ENCODE peak calls at places on chromosomes 11 and 22, in eight cellular contexts. One of them, this sample, is unnamed. For H3K4me1, the result is how much of the 10 kb centered on the place peaks cover.

GRCh38 chr11:92222701-92223100 is 1.9 kb upstream of the FAT3 start:
- DNase-seq in pancreas: no peak
- DNase-seq in body of pancreas: no peak
- DNase-seq in CD8-positive, alpha-beta memory T cell: no peak
- DNase-seq in iPS DF 6.9: no peak
- DNase-seq in lung: no peak
- DNase-seq in effector memory CD4-positive, alpha-beta T cell: no peak
- DNase-seq in mesendoderm: no peak
- DNase-seq in this sample: no peak

GRCh38 chr22:22348127-22348814 is 103.7 kb downstream of the VPREB1 start:
- DNase-seq in pancreas: no peak
- DNase-seq in body of pancreas: no peak
- DNase-seq in CD8-positive, alpha-beta memory T cell: no peak
- DNase-seq in iPS DF 6.9: no peak
- DNase-seq in lung: no peak
- DNase-seq in effector memory CD4-positive, alpha-beta T cell: no peak
- DNase-seq in mesendoderm: peak
- DNase-seq in this sample: no peak

GRCh38 chr11:18650859-18651557 is 16.9 kb upstream of the SPTY2D1 start:
- DNase-seq in pancreas: peak
- DNase-seq in body of pancreas: peak
- DNase-seq in CD8-positive, alpha-beta memory T cell: peak
- DNase-seq in iPS DF 6.9: peak
- DNase-seq in lung: peak
- DNase-seq in effector memory CD4-positive, alpha-beta T cell: peak
- DNase-seq in mesendoderm: peak
- DNase-seq in this sample: no peak

GRCh38 chr11:130434521-130435223 is 6.3 kb upstream of the ADAMTS8 start:
- DNase-seq in pancreas: peak
- DNase-seq in body of pancreas: peak
- DNase-seq in CD8-positive, alpha-beta memory T cell: peak
- DNase-seq in iPS DF 6.9: peak
- DNase-seq in lung: peak
- DNase-seq in effector memory CD4-positive, alpha-beta T cell: peak
- DNase-seq in mesendoderm: peak
- DNase-seq in this sample: no peak

GRCh38 chr11:44618561-44619425 is 53.3 kb downstream of the CD82 start:
- DNase-seq in pancreas: no peak
- DNase-seq in body of pancreas: peak
- DNase-seq in CD8-positive, alpha-beta memory T cell: no peak
- DNase-seq in iPS DF 6.9: no peak
- DNase-seq in lung: no peak
- DNase-seq in effector memory CD4-positive, alpha-beta T cell: no peak
- DNase-seq in mesendoderm: no peak
- DNase-seq in this sample: peak

GRCh38 chr11:120894207-120894989 is 129.5 kb upstream of the TBCEL start:
- DNase-seq in pancreas: no peak
- DNase-seq in body of pancreas: no peak
- DNase-seq in CD8-positive, alpha-beta memory T cell: no peak
- DNase-seq in iPS DF 6.9: no peak
- DNase-seq in lung: no peak
- DNase-seq in effector memory CD4-positive, alpha-beta T cell: no peak
- DNase-seq in mesendoderm: no peak
- DNase-seq in this sample: no peak

GRCh38 chr11:116073854-116074837 is 569.9 kb upstream of the CADM1 start:
- DNase-seq in pancreas: no peak
- DNase-seq in body of pancreas: no peak
- DNase-seq in CD8-positive, alpha-beta memory T cell: no peak
- DNase-seq in iPS DF 6.9: no peak
- DNase-seq in lung: no peak
- DNase-seq in effector memory CD4-positive, alpha-beta T cell: no peak
- DNase-seq in mesendoderm: peak
- DNase-seq in this sample: no peak

GRCh38 chr22:36824655-36825054 is 7.8 kb upstream of the PVALB start:
- DNase-seq in pancreas: no peak
- DNase-seq in body of pancreas: no peak
- DNase-seq in CD8-positive, alpha-beta memory T cell: no peak
- DNase-seq in iPS DF 6.9: no peak
- DNase-seq in lung: no peak
- DNase-seq in effector memory CD4-positive, alpha-beta T cell: no peak
- DNase-seq in mesendoderm: no peak
- DNase-seq in this sample: no peak

GRCh38 chr11:7278314-7278917 is 26.7 kb downstream of the SYT9 start:
- DNase-seq in pancreas: no peak
- DNase-seq in body of pancreas: peak
- DNase-seq in CD8-positive, alpha-beta memory T cell: no peak
- DNase-seq in iPS DF 6.9: peak
- DNase-seq in lung: no peak
- DNase-seq in effector memory CD4-positive, alpha-beta T cell: no peak
- DNase-seq in mesendoderm: peak
- DNase-seq in this sample: no peak

GRCh38 chr11:8810331-8811301 is 100.4 kb upstream of the AKIP1 start:
- DNase-seq in pancreas: peak
- DNase-seq in body of pancreas: peak
- DNase-seq in CD8-positive, alpha-beta memory T cell: no peak
- DNase-seq in iPS DF 6.9: no peak
- DNase-seq in lung: peak
- DNase-seq in effector memory CD4-positive, alpha-beta T cell: no peak
- DNase-seq in mesendoderm: peak
- DNase-seq in this sample: peak

GRCh38 chr11:17171342-17171741 is 36.4 kb downstream of the PIK3C2A start:
- DNase-seq in pancreas: no peak
- DNase-seq in body of pancreas: no peak
- DNase-seq in CD8-positive, alpha-beta memory T cell: no peak
- DNase-seq in iPS DF 6.9: no peak
- DNase-seq in lung: no peak
- DNase-seq in effector memory CD4-positive, alpha-beta T cell: no peak
- DNase-seq in mesendoderm: peak
- DNase-seq in this sample: no peak

GRCh38 chr22:43279867-43280519 is 63.2 kb downstream of the SCUBE1 start:
- DNase-seq in pancreas: no peak
- DNase-seq in body of pancreas: no peak
- DNase-seq in CD8-positive, alpha-beta memory T cell: no peak
- DNase-seq in iPS DF 6.9: no peak
- DNase-seq in lung: no peak
- DNase-seq in effector memory CD4-positive, alpha-beta T cell: no peak
- DNase-seq in mesendoderm: peak
- DNase-seq in this sample: no peak

GRCh38 chr11:126991596-126991995 is 9.0 kb downstream of the KIRREL3 start:
- DNase-seq in pancreas: no peak
- DNase-seq in body of pancreas: no peak
- DNase-seq in CD8-positive, alpha-beta memory T cell: no peak
- DNase-seq in iPS DF 6.9: no peak
- DNase-seq in lung: no peak
- DNase-seq in effector memory CD4-positive, alpha-beta T cell: no peak
- DNase-seq in mesendoderm: no peak
- DNase-seq in this sample: no peak

GRCh38 chr11:68338041-68338800 is 25.8 kb downstream of the LRP5 start:
- DNase-seq in pancreas: no peak
- DNase-seq in body of pancreas: no peak
- DNase-seq in CD8-positive, alpha-beta memory T cell: no peak
- DNase-seq in iPS DF 6.9: no peak
- DNase-seq in lung: no peak
- DNase-seq in effector memory CD4-positive, alpha-beta T cell: no peak
- DNase-seq in mesendoderm: no peak
- DNase-seq in this sample: no peak

GRCh38 chr11:61908730-61909622 is 8.4 kb downstream of the RAB3IL1 start:
- DNase-seq in pancreas: no peak
- DNase-seq in body of pancreas: no peak
- DNase-seq in CD8-positive, alpha-beta memory T cell: no peak
- DNase-seq in iPS DF 6.9: no peak
- DNase-seq in lung: no peak
- DNase-seq in effector memory CD4-positive, alpha-beta T cell: no peak
- DNase-seq in mesendoderm: no peak
- DNase-seq in this sample: no peak

GRCh38 chr11:112785717-112786116 is 175.5 kb upstream of the NCAM1 start:
- DNase-seq in pancreas: no peak
- DNase-seq in body of pancreas: no peak
- DNase-seq in CD8-positive, alpha-beta memory T cell: no peak
- DNase-seq in iPS DF 6.9: no peak
- DNase-seq in lung: no peak
- DNase-seq in effector memory CD4-positive, alpha-beta T cell: no peak
- DNase-seq in mesendoderm: no peak
- DNase-seq in this sample: peak

GRCh38 chr11:65118097-65118837 is 766 bp upstream of the ZNHIT2 start:
- DNase-seq in pancreas: peak
- DNase-seq in body of pancreas: no peak
- DNase-seq in CD8-positive, alpha-beta memory T cell: no peak
- DNase-seq in iPS DF 6.9: no peak
- DNase-seq in lung: no peak
- DNase-seq in effector memory CD4-positive, alpha-beta T cell: no peak
- DNase-seq in mesendoderm: no peak
- DNase-seq in this sample: no peak

GRCh38 chr11:70627219-70627618 is 228.9 kb downstream of the CTTN start:
- DNase-seq in pancreas: no peak
- DNase-seq in body of pancreas: no peak
- DNase-seq in CD8-positive, alpha-beta memory T cell: no peak
- DNase-seq in iPS DF 6.9: no peak
- DNase-seq in lung: no peak
- DNase-seq in effector memory CD4-positive, alpha-beta T cell: no peak
- DNase-seq in mesendoderm: no peak
- DNase-seq in this sample: no peak

GRCh38 chr11:94433049-94433448 is 31.8 kb upstream of the GPR83 start:
- DNase-seq in pancreas: no peak
- DNase-seq in body of pancreas: no peak
- DNase-seq in CD8-positive, alpha-beta memory T cell: no peak
- DNase-seq in iPS DF 6.9: no peak
- DNase-seq in lung: no peak
- DNase-seq in effector memory CD4-positive, alpha-beta T cell: no peak
- DNase-seq in mesendoderm: no peak
- DNase-seq in this sample: no peak

GRCh38 chr11:64850979-64851567 is 6.6 kb upstream of the CDC42BPG start:
- DNase-seq in pancreas: no peak
- DNase-seq in body of pancreas: no peak
- DNase-seq in CD8-positive, alpha-beta memory T cell: peak
- DNase-seq in iPS DF 6.9: no peak
- DNase-seq in lung: no peak
- DNase-seq in effector memory CD4-positive, alpha-beta T cell: peak
- DNase-seq in mesendoderm: no peak
- DNase-seq in this sample: no peak

GRCh38 chr22:17537155-17537554 is 26.1 kb upstream of the SLC25A18 start:
- DNase-seq in pancreas: no peak
- DNase-seq in body of pancreas: no peak
- DNase-seq in CD8-positive, alpha-beta memory T cell: no peak
- DNase-seq in iPS DF 6.9: no peak
- DNase-seq in lung: no peak
- DNase-seq in effector memory CD4-positive, alpha-beta T cell: no peak
- DNase-seq in mesendoderm: no peak
- DNase-seq in this sample: no peak

GRCh38 chr11:61103851-61104423 is 1.6 kb downstream of the CD5 start:
- DNase-seq in pancreas: no peak
- DNase-seq in body of pancreas: no peak
- DNase-seq in CD8-positive, alpha-beta memory T cell: no peak
- DNase-seq in iPS DF 6.9: no peak
- DNase-seq in lung: no peak
- DNase-seq in effector memory CD4-positive, alpha-beta T cell: no peak
- DNase-seq in mesendoderm: no peak
- DNase-seq in this sample: no peak

GRCh38 chr11:57530215-57530595 is 349 bp downstream of the TIMM10 start:
- DNase-seq in pancreas: peak
- DNase-seq in body of pancreas: no peak
- DNase-seq in CD8-positive, alpha-beta memory T cell: no peak
- DNase-seq in iPS DF 6.9: no peak
- DNase-seq in lung: no peak
- DNase-seq in effector memory CD4-positive, alpha-beta T cell: no peak
- DNase-seq in mesendoderm: no peak
- DNase-seq in this sample: no peak

GRCh38 chr11:134560066-134560465 is 148.0 kb upstream of the B3GAT1 start:
- DNase-seq in pancreas: no peak
- DNase-seq in body of pancreas: no peak
- DNase-seq in CD8-positive, alpha-beta memory T cell: no peak
- DNase-seq in iPS DF 6.9: no peak
- DNase-seq in lung: peak
- DNase-seq in effector memory CD4-positive, alpha-beta T cell: no peak
- DNase-seq in mesendoderm: no peak
- DNase-seq in this sample: no peak

GRCh38 chr11:34344410-34345011 is 13.3 kb downstream of the ABTB2 start:
- DNase-seq in pancreas: no peak
- DNase-seq in body of pancreas: peak
- DNase-seq in CD8-positive, alpha-beta memory T cell: no peak
- DNase-seq in iPS DF 6.9: no peak
- DNase-seq in lung: no peak
- DNase-seq in effector memory CD4-positive, alpha-beta T cell: no peak
- DNase-seq in mesendoderm: no peak
- DNase-seq in this sample: no peak
- H3K4me1 ChIP-seq in pancreas: under half
- H3K4me1 ChIP-seq in body of pancreas: under half
- H3K4me1 ChIP-seq in CD8-positive, alpha-beta memory T cell: under half
- H3K4me1 ChIP-seq in iPS DF 6.9: under half
- H3K4me1 ChIP-seq in lung: under half
- H3K4me1 ChIP-seq in effector memory CD4-positive, alpha-beta T cell: under half
- H3K4me1 ChIP-seq in mesendoderm: under half
- H3K4me1 ChIP-seq in this sample: half or more

GRCh38 chr22:23533328-23533762 is 46.7 kb downstream of the IGLL1 start:
- DNase-seq in pancreas: no peak
- DNase-seq in body of pancreas: no peak
- DNase-seq in CD8-positive, alpha-beta memory T cell: no peak
- DNase-seq in iPS DF 6.9: no peak
- DNase-seq in lung: no peak
- DNase-seq in effector memory CD4-positive, alpha-beta T cell: no peak
- DNase-seq in mesendoderm: peak
- DNase-seq in this sample: no peak
- H3K27ac ChIP-seq in pancreas: no peak
- H3K27ac ChIP-seq in body of pancreas: no peak
- H3K27ac ChIP-seq in CD8-positive, alpha-beta memory T cell: peak
- H3K27ac ChIP-seq in iPS DF 6.9: no peak
- H3K27ac ChIP-seq in lung: no peak
- H3K27ac ChIP-seq in effector memory CD4-positive, alpha-beta T cell: no peak
- H3K27ac ChIP-seq in mesendoderm: peak
- H3K27ac ChIP-seq in this sample: no peak

GRCh38 chr22:40928657-40929056 is 22.5 kb upstream of the RBX1 start:
- DNase-seq in pancreas: no peak
- DNase-seq in body of pancreas: no peak
- DNase-seq in CD8-positive, alpha-beta memory T cell: no peak
- DNase-seq in iPS DF 6.9: no peak
- DNase-seq in lung: no peak
- DNase-seq in effector memory CD4-positive, alpha-beta T cell: no peak
- DNase-seq in mesendoderm: peak
- DNase-seq in this sample: no peak

DNA sequence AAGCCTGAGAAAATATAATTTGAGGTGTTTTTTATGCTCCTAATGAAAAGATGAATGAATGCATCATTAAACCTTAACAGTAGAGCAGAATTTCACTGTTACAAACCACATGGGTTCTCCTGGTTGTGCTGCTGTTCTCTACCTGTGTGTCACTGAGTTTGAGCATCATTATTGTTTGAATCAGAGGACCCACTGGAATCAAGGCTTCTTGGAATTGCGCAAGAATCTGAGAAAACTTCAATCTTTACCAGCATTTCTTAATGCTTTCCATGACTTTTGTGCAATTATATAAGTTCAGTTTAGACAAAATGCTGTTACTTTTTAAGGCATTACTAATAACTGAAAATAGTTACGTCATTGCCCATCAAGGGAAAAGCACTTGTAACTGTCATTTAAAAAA is 18.8 kb upstream of the RBX1 start:
- DNase-seq in pancreas: no peak
- DNase-seq in body of pancreas: no peak
- DNase-seq in CD8-positive, alpha-beta memory T cell: no peak
- DNase-seq in iPS DF 6.9: no peak
- DNase-seq in lung: no peak
- DNase-seq in effector memory CD4-positive, alpha-beta T cell: no peak
- DNase-seq in mesendoderm: no peak
- DNase-seq in this sample: no peak
- H3K4me3 ChIP-seq in pancreas: no peak
- H3K4me3 ChIP-seq in body of pancreas: no peak
- H3K4me3 ChIP-seq in CD8-positive, alpha-beta memory T cell: no peak
- H3K4me3 ChIP-seq in iPS DF 6.9: no peak
- H3K4me3 ChIP-seq in lung: no peak
- H3K4me3 ChIP-seq in effector memory CD4-positive, alpha-beta T cell: no peak
- H3K4me3 ChIP-seq in mesendoderm: no peak
- H3K4me3 ChIP-seq in this sample: no peak

GRCh38 chr22:46009730-46010129 is 32.8 kb upstream of the WNT7B start:
- DNase-seq in pancreas: no peak
- DNase-seq in body of pancreas: peak
- DNase-seq in CD8-positive, alpha-beta memory T cell: no peak
- DNase-seq in iPS DF 6.9: no peak
- DNase-seq in lung: no peak
- DNase-seq in effector memory CD4-positive, alpha-beta T cell: no peak
- DNase-seq in mesendoderm: no peak
- DNase-seq in this sample: no peak
- H3K4me1 ChIP-seq in pancreas: under half
- H3K4me1 ChIP-seq in body of pancreas: half or more
- H3K4me1 ChIP-seq in CD8-positive, alpha-beta memory T cell: under half
- H3K4me1 ChIP-seq in iPS DF 6.9: under half
- H3K4me1 ChIP-seq in lung: under half
- H3K4me1 ChIP-seq in effector memory CD4-positive, alpha-beta T cell: under half
- H3K4me1 ChIP-seq in mesendoderm: under half
- H3K4me1 ChIP-seq in this sample: under half

This sample was measured in thoracic aorta.